ENCODE peak calls at places on chromosomes 3 and 15, in seven cellular contexts. One of them, this sample, is unnamed.

GRCh38 chr3:152113992-152114651 is 154.6 kb upstream of the MBNL1 start:
- DNase-seq in tibial nerve: no peak
- DNase-seq in NB4: no peak
- DNase-seq in right lobe of liver: no peak
- DNase-seq in tibial artery: no peak
- DNase-seq in A549: no peak
- DNase-seq in mucosa of descending colon: no peak
- DNase-seq in this sample: no peak

GRCh38 chr3:38608086-38608775 is 41.3 kb downstream of the SCN5A start:
- DNase-seq in tibial artery: no peak
- DNase-seq in right lobe of liver: no peak
- DNase-seq in A549: no peak
- DNase-seq in mucosa of descending colon: no peak
- DNase-seq in NB4: no peak
- DNase-seq in tibial nerve: no peak
- DNase-seq in this sample: no peak

GRCh38 chr3:37696661-37697060 is 165.0 kb upstream of the CTDSPL start:
- DNase-seq in mucosa of descending colon: no peak
- DNase-seq in tibial nerve: no peak
- DNase-seq in A549: no peak
- DNase-seq in right lobe of liver: no peak
- DNase-seq in tibial artery: no peak
- DNase-seq in NB4: no peak
- DNase-seq in this sample: no peak

GRCh38 chr3:181461381-181461780 is 250.3 kb upstream of the SOX2 start:
- DNase-seq in right lobe of liver: no peak
- DNase-seq in NB4: no peak
- DNase-seq in A549: no peak
- DNase-seq in tibial nerve: no peak
- DNase-seq in mucosa of descending colon: no peak
- DNase-seq in tibial artery: no peak
- DNase-seq in this sample: no peak

GRCh38 chr15:101127503-101128076 is 124.3 kb downstream of the CHSY1 start:
- DNase-seq in tibial nerve: peak; percentile 80
- DNase-seq in mucosa of descending colon: peak; percentile 59
- DNase-seq in right lobe of liver: peak; percentile 61
- DNase-seq in NB4: peak; percentile 85
- DNase-seq in tibial artery: peak; percentile 91
- DNase-seq in A549: no peak
- DNase-seq in this sample: no peak

GRCh38 chr3:69328103-69328755 is 57.7 kb downstream of the FRMD4B start:
- DNase-seq in tibial artery: no peak
- DNase-seq in right lobe of liver: no peak
- DNase-seq in NB4: no peak
- DNase-seq in A549: no peak
- DNase-seq in tibial nerve: no peak
- DNase-seq in mucosa of descending colon: no peak
- DNase-seq in this sample: no peak

GRCh38 chr3:77468408-77469045 is 428.6 kb downstream of the ROBO2 start:
- DNase-seq in right lobe of liver: no peak
- DNase-seq in mucosa of descending colon: no peak
- DNase-seq in tibial nerve: no peak
- DNase-seq in NB4: no peak
- DNase-seq in A549: no peak
- DNase-seq in tibial artery: no peak
- DNase-seq in this sample: no peak

GRCh38 chr3:169227911-169228310 is 435.6 kb downstream of the MECOM start:
- DNase-seq in NB4: peak; percentile 35
- DNase-seq in mucosa of descending colon: no peak
- DNase-seq in tibial artery: no peak
- DNase-seq in tibial nerve: no peak
- DNase-seq in right lobe of liver: no peak
- DNase-seq in A549: no peak
- DNase-seq in this sample: peak; percentile 53

GRCh38 chr15:43232289-43232874 is 11.6 kb upstream of the EPB42 start:
- DNase-seq in right lobe of liver: no peak
- DNase-seq in mucosa of descending colon: no peak
- DNase-seq in tibial artery: no peak
- DNase-seq in tibial nerve: no peak
- DNase-seq in NB4: no peak
- DNase-seq in A549: no peak
- DNase-seq in this sample: no peak

GRCh38 chr3:71119171-71119570 is 464.4 kb downstream of the FOXP1 start:
- DNase-seq in NB4: no peak
- DNase-seq in right lobe of liver: no peak
- DNase-seq in tibial nerve: no peak
- DNase-seq in mucosa of descending colon: no peak
- DNase-seq in tibial artery: no peak
- DNase-seq in A549: no peak
- DNase-seq in this sample: no peak

GRCh38 chr3:84943379-84943778 is 15.4 kb upstream of the CADM2 start:
- DNase-seq in tibial nerve: no peak
- DNase-seq in NB4: no peak
- DNase-seq in right lobe of liver: no peak
- DNase-seq in tibial artery: no peak
- DNase-seq in mucosa of descending colon: no peak
- DNase-seq in A549: no peak
- DNase-seq in this sample: no peak

GRCh38 chr15:75366163-75366562 is 2.2 kb downstream of the MAN2C1 start:
- DNase-seq in tibial nerve: no peak
- DNase-seq in A549: no peak
- DNase-seq in right lobe of liver: no peak
- DNase-seq in NB4: no peak
- DNase-seq in tibial artery: no peak
- DNase-seq in mucosa of descending colon: no peak
- DNase-seq in this sample: no peak

GRCh38 chr15:83565553-83566159 is 88.3 kb upstream of the ADAMTSL3 start:
- DNase-seq in tibial artery: no peak
- DNase-seq in right lobe of liver: no peak
- DNase-seq in NB4: peak; percentile 44
- DNase-seq in A549: peak; percentile 48
- DNase-seq in tibial nerve: peak; percentile 30
- DNase-seq in mucosa of descending colon: peak; percentile 15
- DNase-seq in this sample: no peak

GRCh38 chr3:193972816-193973215 is 163.1 kb upstream of the HES1 start:
- DNase-seq in NB4: no peak
- DNase-seq in mucosa of descending colon: no peak
- DNase-seq in A549: no peak
- DNase-seq in tibial artery: no peak
- DNase-seq in right lobe of liver: no peak
- DNase-seq in tibial nerve: no peak
- DNase-seq in this sample: no peak

GRCh38 chr15:90191795-90192494 is 9.2 kb upstream of the SEMA4B start:
- DNase-seq in mucosa of descending colon: peak; percentile 92
- DNase-seq in right lobe of liver: peak; percentile 93
- DNase-seq in tibial nerve: peak; percentile 43
- DNase-seq in A549: no peak
- DNase-seq in tibial artery: peak; percentile 74
- DNase-seq in NB4: peak; percentile 49
- DNase-seq in this sample: peak; percentile 69

GRCh38 chr15:90188914-90189748 is 12.0 kb upstream of the SEMA4B start:
- DNase-seq in NB4: peak; percentile 83
- DNase-seq in tibial artery: no peak
- DNase-seq in A549: no peak
- DNase-seq in mucosa of descending colon: no peak
- DNase-seq in tibial nerve: no peak
- DNase-seq in right lobe of liver: no peak
- DNase-seq in this sample: peak; percentile 70

GRCh38 chr15:90191344-90191687 is 9.8 kb upstream of the SEMA4B start:
- DNase-seq in mucosa of descending colon: no peak
- DNase-seq in NB4: no peak
- DNase-seq in A549: no peak
- DNase-seq in tibial artery: no peak
- DNase-seq in right lobe of liver: no peak
- DNase-seq in tibial nerve: no peak
- DNase-seq in this sample: no peak

GRCh38 chr15:90189781-90190467 is 11.2 kb upstream of the SEMA4B start:
- DNase-seq in A549: no peak
- DNase-seq in tibial artery: no peak
- DNase-seq in NB4: no peak
- DNase-seq in tibial nerve: no peak
- DNase-seq in mucosa of descending colon: no peak
- DNase-seq in right lobe of liver: no peak
- DNase-seq in this sample: no peak

GRCh38 chr15:90190606-90191343 is 10.4 kb upstream of the SEMA4B start:
- DNase-seq in NB4: no peak
- DNase-seq in tibial nerve: no peak
- DNase-seq in mucosa of descending colon: peak; percentile 81
- DNase-seq in A549: no peak
- DNase-seq in tibial artery: no peak
- DNase-seq in right lobe of liver: no peak
- DNase-seq in this sample: no peak
- H3K4me3 ChIP-seq in NB4: no peak overlapping the region
- H3K4me3 ChIP-seq in tibial nerve: no peak overlapping the region
- H3K4me3 ChIP-seq in mucosa of descending colon: no peak overlapping the region
- H3K4me3 ChIP-seq in A549: no peak overlapping the region
- H3K4me3 ChIP-seq in tibial artery: no peak overlapping the region
- H3K4me3 ChIP-seq in right lobe of liver: no peak overlapping the region
- H3K4me3 ChIP-seq in this sample: no peak overlapping the region

GRCh38 chr3:185253645-185254410 is at the start of gene EHHADH:
- DNase-seq in mucosa of descending colon: peak; percentile 88
- DNase-seq in tibial artery: peak; percentile 60
- DNase-seq in NB4: peak; percentile 83
- DNase-seq in right lobe of liver: peak; percentile 94
- DNase-seq in tibial nerve: peak; percentile 32
- DNase-seq in A549: peak; percentile 64
- DNase-seq in this sample: no peak
- H3K4me3 ChIP-seq in mucosa of descending colon: peak within 1 kb of the TSS; percentile 69
- H3K4me3 ChIP-seq in tibial artery: peak within 1 kb of the TSS; percentile 59
- H3K4me3 ChIP-seq in NB4: peak within 1 kb of the TSS; percentile 66
- H3K4me3 ChIP-seq in right lobe of liver: peak within 1 kb of the TSS; percentile 81
- H3K4me3 ChIP-seq in tibial nerve: peak within 1 kb of the TSS; percentile 36
- H3K4me3 ChIP-seq in A549: peak within 1 kb of the TSS; percentile 60
- H3K4me3 ChIP-seq in this sample: peak within 1 kb of the TSS; percentile 24

GRCh38 chr15:51828621-51829359 is 663 bp upstream of the TMOD3 start:
- DNase-seq in mucosa of descending colon: no peak
- DNase-seq in NB4: no peak
- DNase-seq in tibial artery: no peak
- DNase-seq in tibial nerve: no peak
- DNase-seq in A549: no peak
- DNase-seq in right lobe of liver: no peak
- DNase-seq in this sample: no peak
- H3K4me3 ChIP-seq in mucosa of descending colon: no peak overlapping the region
- H3K4me3 ChIP-seq in NB4: no peak overlapping the region
- H3K4me3 ChIP-seq in tibial artery: peak overlapping the region; percentile 87
- H3K4me3 ChIP-seq in tibial nerve: no peak overlapping the region
- H3K4me3 ChIP-seq in A549: no peak overlapping the region
- H3K4me3 ChIP-seq in right lobe of liver: no peak overlapping the region
- H3K4me3 ChIP-seq in this sample: no peak overlapping the region

GRCh38 chr15:80788536-80788935 is 9.4 kb downstream of the CEMIP start:
- DNase-seq in tibial artery: no peak
- DNase-seq in tibial nerve: no peak
- DNase-seq in mucosa of descending colon: no peak
- DNase-seq in right lobe of liver: no peak
- DNase-seq in A549: no peak
- DNase-seq in NB4: no peak
- DNase-seq in this sample: no peak

GRCh38 chr15:80787238-80787805 is 8.2 kb downstream of the CEMIP start:
- DNase-seq in tibial artery: no peak
- DNase-seq in tibial nerve: no peak
- DNase-seq in A549: no peak
- DNase-seq in right lobe of liver: no peak
- DNase-seq in NB4: no peak
- DNase-seq in mucosa of descending colon: no peak
- DNase-seq in this sample: no peak

GRCh38 chr15:80791004-80791403 is 11.8 kb downstream of the CEMIP start:
- DNase-seq in mucosa of descending colon: no peak
- DNase-seq in right lobe of liver: no peak
- DNase-seq in A549: no peak
- DNase-seq in tibial artery: no peak
- DNase-seq in tibial nerve: no peak
- DNase-seq in NB4: no peak
- DNase-seq in this sample: no peak

GRCh38 chr15:80789836-80790235 is 10.7 kb downstream of the CEMIP start:
- DNase-seq in mucosa of descending colon: no peak
- DNase-seq in tibial artery: no peak
- DNase-seq in tibial nerve: no peak
- DNase-seq in A549: no peak
- DNase-seq in right lobe of liver: no peak
- DNase-seq in NB4: peak; percentile 20
- DNase-seq in this sample: no peak

DNA sequence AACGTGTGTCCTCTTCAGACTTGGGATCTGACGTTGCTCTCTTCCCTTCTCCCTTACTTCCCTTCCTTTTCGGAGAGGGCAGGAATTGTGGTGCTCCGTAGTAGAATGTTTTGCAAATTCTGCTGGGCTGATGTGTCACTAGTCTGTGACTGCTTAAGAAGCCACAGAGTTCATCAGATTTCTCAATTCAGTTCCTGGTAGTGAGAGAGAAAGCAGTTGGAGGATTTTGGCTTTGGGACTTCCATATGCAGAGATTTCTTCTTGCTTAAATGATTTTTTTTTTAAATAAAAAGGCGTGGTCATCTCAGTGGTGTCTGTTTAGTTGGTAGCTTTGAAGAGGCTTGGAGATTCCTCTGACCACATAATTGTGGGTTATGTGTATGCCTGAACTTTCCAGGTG is 10.1 kb downstream of the CEMIP start:
- DNase-seq in tibial nerve: no peak
- DNase-seq in NB4: no peak
- DNase-seq in mucosa of descending colon: no peak
- DNase-seq in A549: no peak
- DNase-seq in tibial artery: no peak
- DNase-seq in right lobe of liver: no peak
- DNase-seq in this sample: no peak
- H3K4me3 ChIP-seq in tibial nerve: no peak overlapping the region
- H3K4me3 ChIP-seq in NB4: no peak overlapping the region
- H3K4me3 ChIP-seq in mucosa of descending colon: no peak overlapping the region
- H3K4me3 ChIP-seq in A549: no peak overlapping the region
- H3K4me3 ChIP-seq in tibial artery: no peak overlapping the region
- H3K4me3 ChIP-seq in right lobe of liver: no peak overlapping the region
- H3K4me3 ChIP-seq in this sample: no peak overlapping the region

DNA sequence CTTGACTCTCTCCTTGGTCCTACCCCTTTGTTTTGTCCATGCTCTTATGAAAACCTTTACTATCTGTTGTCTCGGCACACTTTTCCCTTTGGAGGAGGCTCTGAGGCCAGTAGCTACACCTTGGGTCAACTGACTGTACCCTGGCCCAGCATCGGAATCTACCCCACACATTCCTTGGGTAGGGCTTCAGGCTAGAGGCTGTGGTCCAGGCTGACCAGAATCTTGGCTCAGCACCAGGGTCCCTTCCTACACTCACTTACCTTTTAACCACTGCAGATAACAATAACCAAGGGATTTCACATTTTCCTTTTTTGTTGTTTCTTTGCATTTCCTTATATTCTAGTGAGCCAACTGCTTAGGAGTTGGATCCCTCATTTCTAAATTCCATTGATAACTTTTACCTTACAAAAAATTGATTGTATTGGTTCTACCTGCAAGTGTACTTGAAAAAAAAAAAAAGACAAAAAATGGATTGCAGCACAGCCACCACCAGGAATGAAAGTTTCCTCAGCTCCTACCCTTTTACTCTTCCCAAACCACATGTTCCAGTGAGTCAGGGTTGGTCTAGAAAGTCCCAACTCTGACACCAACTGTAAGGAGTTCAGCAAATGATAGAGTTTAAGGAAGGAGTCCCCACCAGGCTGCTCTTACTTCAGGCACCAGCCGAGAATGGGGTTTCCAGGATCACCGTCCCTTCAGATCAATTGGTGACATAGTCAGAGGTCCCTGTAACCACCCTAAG is 95.6 kb downstream of the FBLN2 start:
- DNase-seq in tibial artery: no peak
- DNase-seq in tibial nerve: no peak
- DNase-seq in mucosa of descending colon: no peak
- DNase-seq in right lobe of liver: no peak
- DNase-seq in NB4: no peak
- DNase-seq in A549: no peak
- DNase-seq in this sample: no peak
- H3K4me3 ChIP-seq in tibial artery: no peak overlapping the region
- H3K4me3 ChIP-seq in tibial nerve: no peak overlapping the region
- H3K4me3 ChIP-seq in mucosa of descending colon: no peak overlapping the region
- H3K4me3 ChIP-seq in right lobe of liver: no peak overlapping the region
- H3K4me3 ChIP-seq in NB4: no peak overlapping the region
- H3K4me3 ChIP-seq in A549: no peak overlapping the region
- H3K4me3 ChIP-seq in this sample: no peak overlapping the region

This sample was measured in HL-60.